ENCODE peak calls at places on chromosome 10, in five cellular contexts. One of them, this sample, is unnamed. For H3K4me1, the result is how much of the 10 kb centered on the place peaks cover.

GRCh38 chr10:101292194-101293006 is 61.6 kb upstream of the BTRC start:
- DNase-seq in GM12878: no peak
- DNase-seq in K562: peak
- DNase-seq in A549: no peak
- DNase-seq in GM23338: peak
- DNase-seq in this sample: no peak

GRCh38 chr10:27319752-27320561 is 79.4 kb upstream of the ACBD5 start:
- DNase-seq in GM12878: no peak
- DNase-seq in GM23338: peak
- DNase-seq in A549: peak
- DNase-seq in K562: peak
- DNase-seq in this sample: no peak

GRCh38 chr10:49592726-49593563 is 17.2 kb upstream of the SLC18A3 start:
- DNase-seq in GM23338: peak
- DNase-seq in GM12878: peak
- DNase-seq in A549: peak
- DNase-seq in K562: peak
- DNase-seq in this sample: peak

GRCh38 chr10:119728172-119728800 is 2.4 kb downstream of the INPP5F start:
- DNase-seq in A549: no peak
- DNase-seq in GM23338: no peak
- DNase-seq in K562: no peak
- DNase-seq in GM12878: no peak
- DNase-seq in this sample: no peak

GRCh38 chr10:120945801-120946302 is 94.7 kb downstream of the WDR11 start:
- DNase-seq in GM12878: no peak
- DNase-seq in GM23338: no peak
- DNase-seq in K562: no peak
- DNase-seq in A549: no peak
- DNase-seq in this sample: no peak

GRCh38 chr10:51910189-51910588 is 210.8 kb upstream of the CSTF2T start:
- DNase-seq in K562: no peak
- DNase-seq in GM23338: peak
- DNase-seq in GM12878: no peak
- DNase-seq in A549: no peak
- DNase-seq in this sample: no peak

GRCh38 chr10:11823122-11823988 is at the start of gene PROSER2:
- DNase-seq in K562: peak
- DNase-seq in A549: peak
- DNase-seq in GM12878: no peak
- DNase-seq in GM23338: peak
- DNase-seq in this sample: no peak

GRCh38 chr10:14450041-14450491 is 119.3 kb upstream of the FRMD4A start:
- DNase-seq in A549: no peak
- DNase-seq in GM12878: no peak
- DNase-seq in K562: no peak
- DNase-seq in GM23338: no peak
- DNase-seq in this sample: no peak

GRCh38 chr10:76435154-76435553 is 1003.7 kb downstream of the LRMDA start:
- DNase-seq in GM23338: no peak
- DNase-seq in A549: no peak
- DNase-seq in K562: no peak
- DNase-seq in GM12878: no peak
- DNase-seq in this sample: no peak

GRCh38 chr10:86698207-86698940 is 30.1 kb downstream of the LDB3 start:
- DNase-seq in GM23338: no peak
- DNase-seq in GM12878: no peak
- DNase-seq in K562: no peak
- DNase-seq in A549: no peak
- DNase-seq in this sample: peak

GRCh38 chr10:79069325-79070090 is 742 bp downstream of the ZMIZ1 start:
- DNase-seq in GM23338: peak
- DNase-seq in K562: peak
- DNase-seq in A549: peak
- DNase-seq in GM12878: no peak
- DNase-seq in this sample: no peak

GRCh38 chr10:122688293-122688989 is 11.2 kb downstream of the C10orf120 start:
- DNase-seq in K562: no peak
- DNase-seq in GM12878: no peak
- DNase-seq in A549: no peak
- DNase-seq in GM23338: peak
- DNase-seq in this sample: no peak

GRCh38 chr10:35398355-35398754 is 62.0 kb downstream of the CCNY start:
- DNase-seq in A549: no peak
- DNase-seq in K562: no peak
- DNase-seq in GM23338: no peak
- DNase-seq in GM12878: no peak
- DNase-seq in this sample: no peak
- TF ChIP-seq JUNB in A549: no peak
- TF ChIP-seq JUNB in K562: no peak
- TF ChIP-seq JUNB in GM23338: no peak
- TF ChIP-seq JUNB in GM12878: no peak
- TF ChIP-seq JUNB in this sample: no peak

GRCh38 chr10:116784035-116784434 is 41.7 kb upstream of the HSPA12A start:
- DNase-seq in GM12878: no peak
- DNase-seq in GM23338: no peak
- DNase-seq in A549: no peak
- DNase-seq in K562: no peak
- DNase-seq in this sample: no peak
- H3K4me1 ChIP-seq in GM12878: under half
- H3K4me1 ChIP-seq in GM23338: under half
- H3K4me1 ChIP-seq in A549: under half
- H3K4me1 ChIP-seq in K562: under half
- H3K4me1 ChIP-seq in this sample: under half

GRCh38 chr10:87878664-87879459 is 15.4 kb downstream of the PTEN start:
- DNase-seq in GM23338: no peak
- DNase-seq in GM12878: no peak
- DNase-seq in K562: peak
- DNase-seq in A549: no peak
- DNase-seq in this sample: no peak
- TF ChIP-seq JUNB in GM23338: no peak
- TF ChIP-seq JUNB in GM12878: no peak
- TF ChIP-seq JUNB in K562: no peak
- TF ChIP-seq JUNB in A549: no peak
- TF ChIP-seq JUNB in this sample: no peak

GRCh38 chr10:96319754-96320514 is 15.7 kb downstream of the DNTT start:
- DNase-seq in GM12878: no peak
- DNase-seq in A549: no peak
- DNase-seq in GM23338: no peak
- DNase-seq in K562: no peak
- DNase-seq in this sample: no peak
- H3K4me1 ChIP-seq in GM12878: under half
- H3K4me1 ChIP-seq in A549: under half
- H3K4me1 ChIP-seq in GM23338: under half
- H3K4me1 ChIP-seq in K562: under half
- H3K4me1 ChIP-seq in this sample: under half